ENCODE peak calls at places on chromosomes 1 and 21, in seven cellular contexts. One of them, this sample, is unnamed.

GRCh38 chr1:118333601-118334241 is 148.7 kb upstream of the SPAG17 start:
- DNase-seq in vagina: no peak
- DNase-seq in IMR-90: no peak
- DNase-seq in GM20000: no peak
- DNase-seq in cardiac muscle cell: no peak
- DNase-seq in A549: no peak
- DNase-seq in activated B cell treated with CpG ODN at 0.5 μM for 24 hours: no peak
- DNase-seq in this sample: no peak

GRCh38 chr1:10791117-10791951 is 5.1 kb downstream of the CASZ1 start:
- DNase-seq in A549: no peak
- DNase-seq in vagina: no peak
- DNase-seq in GM20000: no peak
- DNase-seq in cardiac muscle cell: no peak
- DNase-seq in IMR-90: no peak
- DNase-seq in activated B cell treated with CpG ODN at 0.5 μM for 24 hours: no peak
- DNase-seq in this sample: no peak

GRCh38 chr21:37631319-37632117 is 264.9 kb downstream of the DYRK1A start:
- DNase-seq in GM20000: peak
- DNase-seq in IMR-90: no peak
- DNase-seq in activated B cell treated with CpG ODN at 0.5 μM for 24 hours: no peak
- DNase-seq in cardiac muscle cell: no peak
- DNase-seq in A549: peak
- DNase-seq in vagina: no peak
- DNase-seq in this sample: no peak

GRCh38 chr1:85122169-85122568 is 73.9 kb upstream of the MCOLN3 start:
- DNase-seq in IMR-90: no peak
- DNase-seq in activated B cell treated with CpG ODN at 0.5 μM for 24 hours: no peak
- DNase-seq in A549: no peak
- DNase-seq in GM20000: no peak
- DNase-seq in vagina: no peak
- DNase-seq in cardiac muscle cell: no peak
- DNase-seq in this sample: no peak

GRCh38 chr21:21788591-21788990 is 790.4 kb downstream of the NCAM2 start:
- DNase-seq in IMR-90: no peak
- DNase-seq in vagina: no peak
- DNase-seq in cardiac muscle cell: peak
- DNase-seq in activated B cell treated with CpG ODN at 0.5 μM for 24 hours: no peak
- DNase-seq in GM20000: no peak
- DNase-seq in A549: no peak
- DNase-seq in this sample: no peak

GRCh38 chr21:25636727-25637126 is 2.3 kb upstream of the JAM2 start:
- DNase-seq in vagina: no peak
- DNase-seq in cardiac muscle cell: no peak
- DNase-seq in IMR-90: peak
- DNase-seq in GM20000: peak
- DNase-seq in activated B cell treated with CpG ODN at 0.5 μM for 24 hours: no peak
- DNase-seq in A549: no peak
- DNase-seq in this sample: no peak

GRCh38 chr1:92975551-92976232 is 14.4 kb upstream of the DIPK1A start:
- DNase-seq in vagina: no peak
- DNase-seq in GM20000: peak
- DNase-seq in A549: no peak
- DNase-seq in IMR-90: no peak
- DNase-seq in activated B cell treated with CpG ODN at 0.5 μM for 24 hours: peak
- DNase-seq in cardiac muscle cell: no peak
- DNase-seq in this sample: no peak

GRCh38 chr21:34073749-34074282 is 438 bp downstream of the MRPS6 start:
- DNase-seq in IMR-90: no peak
- DNase-seq in vagina: no peak
- DNase-seq in GM20000: peak
- DNase-seq in activated B cell treated with CpG ODN at 0.5 μM for 24 hours: peak
- DNase-seq in A549: no peak
- DNase-seq in cardiac muscle cell: no peak
- DNase-seq in this sample: no peak

GRCh38 chr21:36163780-36164426 is 7.3 kb downstream of the DOP1B start:
- DNase-seq in cardiac muscle cell: no peak
- DNase-seq in GM20000: no peak
- DNase-seq in A549: no peak
- DNase-seq in vagina: no peak
- DNase-seq in IMR-90: no peak
- DNase-seq in activated B cell treated with CpG ODN at 0.5 μM for 24 hours: no peak
- DNase-seq in this sample: no peak

GRCh38 chr1:172421974-172422604 is 1.6 kb downstream of the C1orf105 start:
- DNase-seq in IMR-90: no peak
- DNase-seq in cardiac muscle cell: peak
- DNase-seq in GM20000: no peak
- DNase-seq in activated B cell treated with CpG ODN at 0.5 μM for 24 hours: no peak
- DNase-seq in vagina: no peak
- DNase-seq in A549: no peak
- DNase-seq in this sample: no peak

GRCh38 chr1:243686149-243686548 is 163.9 kb downstream of the AKT3 start:
- DNase-seq in IMR-90: peak
- DNase-seq in vagina: no peak
- DNase-seq in activated B cell treated with CpG ODN at 0.5 μM for 24 hours: no peak
- DNase-seq in GM20000: no peak
- DNase-seq in A549: no peak
- DNase-seq in cardiac muscle cell: no peak
- DNase-seq in this sample: no peak

GRCh38 chr1:46399307-46399706 is 5.2 kb downstream of the FAAH start:
- DNase-seq in A549: no peak
- DNase-seq in cardiac muscle cell: no peak
- DNase-seq in GM20000: no peak
- DNase-seq in activated B cell treated with CpG ODN at 0.5 μM for 24 hours: no peak
- DNase-seq in vagina: no peak
- DNase-seq in IMR-90: no peak
- DNase-seq in this sample: no peak

GRCh38 chr1:32767641-32768040 is 49.5 kb downstream of the YARS1 start:
- DNase-seq in A549: no peak
- DNase-seq in IMR-90: peak
- DNase-seq in vagina: no peak
- DNase-seq in activated B cell treated with CpG ODN at 0.5 μM for 24 hours: no peak
- DNase-seq in cardiac muscle cell: no peak
- DNase-seq in GM20000: peak
- DNase-seq in this sample: no peak

GRCh38 chr1:92563457-92564216 is 76.9 kb upstream of the GFI1 start:
- DNase-seq in IMR-90: no peak
- DNase-seq in A549: no peak
- DNase-seq in cardiac muscle cell: no peak
- DNase-seq in vagina: no peak
- DNase-seq in activated B cell treated with CpG ODN at 0.5 μM for 24 hours: no peak
- DNase-seq in GM20000: peak
- DNase-seq in this sample: no peak

GRCh38 chr1:205547932-205548827 is 43.7 kb downstream of the CDK18 start:
- DNase-seq in IMR-90: no peak
- DNase-seq in activated B cell treated with CpG ODN at 0.5 μM for 24 hours: no peak
- DNase-seq in A549: no peak
- DNase-seq in cardiac muscle cell: no peak
- DNase-seq in GM20000: no peak
- DNase-seq in vagina: peak
- DNase-seq in this sample: no peak

GRCh38 chr1:58618303-58618702 is 41.3 kb upstream of the TACSTD2 start:
- DNase-seq in IMR-90: peak
- DNase-seq in GM20000: no peak
- DNase-seq in vagina: no peak
- DNase-seq in cardiac muscle cell: peak
- DNase-seq in activated B cell treated with CpG ODN at 0.5 μM for 24 hours: no peak
- DNase-seq in A549: no peak
- DNase-seq in this sample: no peak

GRCh38 chr1:62439652-62440371 is 3.0 kb downstream of the USP1 start:
- DNase-seq in A549: no peak
- DNase-seq in vagina: no peak
- DNase-seq in GM20000: peak
- DNase-seq in cardiac muscle cell: no peak
- DNase-seq in activated B cell treated with CpG ODN at 0.5 μM for 24 hours: no peak
- DNase-seq in IMR-90: peak
- DNase-seq in this sample: no peak

GRCh38 chr21:36917487-36918158 is 48.8 kb downstream of the HLCS start:
- DNase-seq in activated B cell treated with CpG ODN at 0.5 μM for 24 hours: no peak
- DNase-seq in vagina: no peak
- DNase-seq in cardiac muscle cell: peak
- DNase-seq in GM20000: no peak
- DNase-seq in A549: peak
- DNase-seq in IMR-90: peak
- DNase-seq in this sample: no peak

GRCh38 chr1:31803610-31804009 is 12.2 kb downstream of the SPOCD1 start:
- DNase-seq in activated B cell treated with CpG ODN at 0.5 μM for 24 hours: no peak
- DNase-seq in cardiac muscle cell: no peak
- DNase-seq in vagina: no peak
- DNase-seq in GM20000: no peak
- DNase-seq in A549: no peak
- DNase-seq in IMR-90: no peak
- DNase-seq in this sample: no peak

GRCh38 chr1:19448491-19449439 is 36.6 kb downstream of the CAPZB start:
- DNase-seq in cardiac muscle cell: peak
- DNase-seq in activated B cell treated with CpG ODN at 0.5 μM for 24 hours: no peak
- DNase-seq in IMR-90: peak
- DNase-seq in GM20000: no peak
- DNase-seq in A549: peak
- DNase-seq in vagina: no peak
- DNase-seq in this sample: no peak

GRCh38 chr1:200183637-200184036 is 156.1 kb downstream of the NR5A2 start:
- DNase-seq in activated B cell treated with CpG ODN at 0.5 μM for 24 hours: no peak
- DNase-seq in cardiac muscle cell: no peak
- DNase-seq in A549: no peak
- DNase-seq in GM20000: no peak
- DNase-seq in IMR-90: no peak
- DNase-seq in vagina: no peak
- DNase-seq in this sample: no peak

GRCh38 chr1:163535807-163536206 is 214.1 kb downstream of the NUF2 start:
- DNase-seq in IMR-90: peak
- DNase-seq in A549: no peak
- DNase-seq in cardiac muscle cell: peak
- DNase-seq in GM20000: no peak
- DNase-seq in vagina: no peak
- DNase-seq in activated B cell treated with CpG ODN at 0.5 μM for 24 hours: no peak
- DNase-seq in this sample: no peak

GRCh38 chr21:31877558-31877957 is 4.7 kb downstream of the HUNK start:
- DNase-seq in IMR-90: no peak
- DNase-seq in vagina: no peak
- DNase-seq in activated B cell treated with CpG ODN at 0.5 μM for 24 hours: no peak
- DNase-seq in cardiac muscle cell: no peak
- DNase-seq in A549: no peak
- DNase-seq in GM20000: no peak
- DNase-seq in this sample: no peak

GRCh38 chr1:184801503-184801902 is 46.8 kb upstream of the EDEM3 start:
- DNase-seq in vagina: no peak
- DNase-seq in activated B cell treated with CpG ODN at 0.5 μM for 24 hours: no peak
- DNase-seq in A549: no peak
- DNase-seq in IMR-90: peak
- DNase-seq in GM20000: no peak
- DNase-seq in cardiac muscle cell: peak
- DNase-seq in this sample: no peak

GRCh38 chr1:42730988-42731387 is 9.0 kb downstream of the CLDN19 start:
- DNase-seq in A549: no peak
- DNase-seq in IMR-90: no peak
- DNase-seq in cardiac muscle cell: no peak
- DNase-seq in vagina: no peak
- DNase-seq in GM20000: peak
- DNase-seq in activated B cell treated with CpG ODN at 0.5 μM for 24 hours: no peak
- DNase-seq in this sample: no peak
- TF ChIP-seq CTCF in A549: peak
- TF ChIP-seq CTCF in IMR-90: no peak
- TF ChIP-seq CTCF in cardiac muscle cell: no peak
- TF ChIP-seq CTCF in vagina: no peak
- TF ChIP-seq CTCF in GM20000: no peak
- TF ChIP-seq CTCF in activated B cell treated with CpG ODN at 0.5 μM for 24 hours: no peak
- TF ChIP-seq CTCF in this sample: peak

GRCh38 chr1:6867688-6868370 is 82.6 kb downstream of the CAMTA1 start:
- DNase-seq in activated B cell treated with CpG ODN at 0.5 μM for 24 hours: no peak
- DNase-seq in cardiac muscle cell: no peak
- DNase-seq in vagina: no peak
- DNase-seq in GM20000: no peak
- DNase-seq in IMR-90: no peak
- DNase-seq in A549: no peak
- DNase-seq in this sample: no peak
- TF ChIP-seq CTCF in activated B cell treated with CpG ODN at 0.5 μM for 24 hours: no peak
- TF ChIP-seq CTCF in cardiac muscle cell: no peak
- TF ChIP-seq CTCF in vagina: no peak
- TF ChIP-seq CTCF in GM20000: no peak
- TF ChIP-seq CTCF in IMR-90: no peak
- TF ChIP-seq CTCF in A549: no peak
- TF ChIP-seq CTCF in this sample: no peak

GRCh38 chr1:190754769-190755168 is 277.1 kb upstream of the BRINP3 start:
- DNase-seq in activated B cell treated with CpG ODN at 0.5 μM for 24 hours: no peak
- DNase-seq in cardiac muscle cell: peak
- DNase-seq in vagina: no peak
- DNase-seq in IMR-90: peak
- DNase-seq in GM20000: no peak
- DNase-seq in A549: peak
- DNase-seq in this sample: no peak
- TF ChIP-seq CTCF in activated B cell treated with CpG ODN at 0.5 μM for 24 hours: no peak
- TF ChIP-seq CTCF in cardiac muscle cell: peak
- TF ChIP-seq CTCF in vagina: no peak
- TF ChIP-seq CTCF in IMR-90: peak
- TF ChIP-seq CTCF in GM20000: no peak
- TF ChIP-seq CTCF in A549: no peak
- TF ChIP-seq CTCF in this sample: peak

DNA sequence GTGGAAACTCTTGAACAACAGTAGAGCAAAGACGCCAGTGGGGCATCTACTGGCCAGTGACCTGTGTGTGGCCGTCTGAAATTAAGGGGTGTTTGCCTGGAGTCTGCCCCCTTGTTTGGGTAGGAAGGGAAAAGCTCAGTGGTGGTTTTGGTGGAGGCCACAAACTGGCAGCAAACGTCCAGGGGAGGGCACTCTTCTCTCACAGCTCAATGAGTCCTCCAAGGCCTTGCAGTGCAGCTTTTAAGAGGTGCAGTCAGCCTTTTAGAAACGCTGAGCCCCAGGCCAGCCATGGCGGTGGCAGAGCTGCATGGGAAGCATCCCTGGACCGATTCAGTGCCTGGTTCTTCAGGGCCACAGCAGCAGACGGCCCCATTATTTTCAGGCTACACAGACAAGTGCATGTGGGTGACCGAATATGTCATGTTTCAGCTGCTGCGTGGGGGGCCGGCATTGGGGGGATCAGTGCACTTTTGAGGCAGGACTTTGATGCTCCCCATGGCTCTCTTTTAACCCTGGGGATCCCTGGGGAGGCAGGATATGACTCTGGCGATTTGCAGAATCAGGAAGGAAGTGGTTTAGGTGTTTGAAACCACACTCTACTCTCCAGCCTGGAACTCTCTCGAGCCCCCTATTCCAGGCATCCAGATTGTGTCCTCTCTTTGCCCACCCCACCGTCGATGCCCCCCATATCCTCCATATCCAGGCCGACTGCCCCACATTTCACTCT is 414.0 kb downstream of the PRDM2 start:
- DNase-seq in activated B cell treated with CpG ODN at 0.5 μM for 24 hours: no peak
- DNase-seq in IMR-90: peak
- DNase-seq in GM20000: peak
- DNase-seq in cardiac muscle cell: peak
- DNase-seq in vagina: no peak
- DNase-seq in A549: no peak
- DNase-seq in this sample: no peak
- TF ChIP-seq CTCF in activated B cell treated with CpG ODN at 0.5 μM for 24 hours: no peak
- TF ChIP-seq CTCF in IMR-90: no peak
- TF ChIP-seq CTCF in GM20000: no peak
- TF ChIP-seq CTCF in cardiac muscle cell: peak
- TF ChIP-seq CTCF in vagina: peak
- TF ChIP-seq CTCF in A549: no peak
- TF ChIP-seq CTCF in this sample: peak